ENCODE peak calls at places on chromosomes 6 and 20, in four cellular contexts. W, Q, P and X are unnamed samples.

GRCh38 chr6:51552400-51552799 is 535.0 kb downstream of the PKHD1 start:
- DNase-seq in Q (no peak), W (no peak), P (no peak), X (no peak)

GRCh38 chr6:135163440-135163738 is 17.7 kb upstream of the MYB start:
- DNase-seq in W (no peak), Q (no peak), P (no peak), X (no peak)

GRCh38 chr20:41969656-41970055 is 351.5 kb upstream of the CHD6 start:
- DNase-seq in Q (no peak), W (no peak), P (no peak), X (no peak)

GRCh38 chr6:149289966-149290365 is 27.5 kb upstream of the TAB2 start:
- DNase-seq in W (no peak), Q (no peak), P (no peak), X (no peak)

GRCh38 chr6:56652231-56652630 is 9.5 kb upstream of the DST start:
- DNase-seq in W (no peak), Q (no peak), P (no peak), X (no peak)

GRCh38 chr6:125252891-125253290 is 48.9 kb downstream of the HDDC2 start:
- DNase-seq in W (peak), P (no peak), Q (no peak), X (no peak)

GRCh38 chr6:108419934-108420609 is 125.2 kb downstream of the AFG1L start:
- DNase-seq in W (no peak), Q (no peak), P (no peak), X (no peak)

GRCh38 chr20:17875106-17875980 is 93.3 kb downstream of the SNX5 start:
- DNase-seq in W (no peak), P (no peak), Q (no peak), X (no peak)

GRCh38 chr6:50714487-50715379 is 1.4 kb downstream of the TFAP2D start:
- DNase-seq in Q (no peak), P (peak), W (peak), X (no peak)

GRCh38 chr6:161273752-161274487 is at the start of gene AGPAT4:
- DNase-seq in Q (peak), P (peak), W (peak), X (peak)

GRCh38 chr6:90256698-90257485 is 39.8 kb downstream of the BACH2 start:
- DNase-seq in P (no peak), Q (no peak), W (no peak), X (no peak)

GRCh38 chr20:55424968-55425367 is 580.4 kb downstream of the CBLN4 start:
- DNase-seq in W (no peak), P (no peak), Q (no peak), X (no peak)

GRCh38 chr20:3164043-3164762 is 4.5 kb upstream of the FASTKD5 start:
- DNase-seq in Q (no peak), W (no peak), P (no peak), X (no peak)

GRCh38 chr20:21191839-21192238 is 66.0 kb downstream of the KIZ start:
- DNase-seq in W (peak), Q (no peak), P (peak), X (no peak)
- TF ChIP-seq CTCF in W (no peak), Q (no peak), P (no peak), X (no peak)

GRCh38 chr6:28491984-28492317 is 23.6 kb downstream of the GPX6 start:
- DNase-seq in Q (no peak), W (no peak), P (no peak), X (no peak)

GRCh38 chr6:28501259-28501658 is 14.3 kb downstream of the GPX6 start:
- DNase-seq in W (no peak), Q (no peak), P (no peak), X (no peak)

GRCh38 chr6:28497893-28498292 is 17.7 kb downstream of the GPX6 start:
- DNase-seq in P (no peak), W (no peak), Q (no peak), X (no peak)

GRCh38 chr6:28497306-28497705 is 18.3 kb downstream of the GPX6 start:
- DNase-seq in W (no peak), P (no peak), Q (no peak), X (no peak)

GRCh38 chr6:28496099-28496779 is 19.4 kb downstream of the GPX6 start:
- DNase-seq in P (no peak), W (no peak), Q (no peak), X (no peak)
- TF ChIP-seq CTCF in P (no peak), W (peak), Q (peak), X (no peak)

GRCh38 chr6:5378331-5378730 is 117.0 kb downstream of the FARS2 start:
- DNase-seq in Q (no peak), W (peak), P (no peak), X (no peak)
- TF ChIP-seq CTCF in Q (no peak), W (no peak), P (no peak), X (no peak)

DNA sequence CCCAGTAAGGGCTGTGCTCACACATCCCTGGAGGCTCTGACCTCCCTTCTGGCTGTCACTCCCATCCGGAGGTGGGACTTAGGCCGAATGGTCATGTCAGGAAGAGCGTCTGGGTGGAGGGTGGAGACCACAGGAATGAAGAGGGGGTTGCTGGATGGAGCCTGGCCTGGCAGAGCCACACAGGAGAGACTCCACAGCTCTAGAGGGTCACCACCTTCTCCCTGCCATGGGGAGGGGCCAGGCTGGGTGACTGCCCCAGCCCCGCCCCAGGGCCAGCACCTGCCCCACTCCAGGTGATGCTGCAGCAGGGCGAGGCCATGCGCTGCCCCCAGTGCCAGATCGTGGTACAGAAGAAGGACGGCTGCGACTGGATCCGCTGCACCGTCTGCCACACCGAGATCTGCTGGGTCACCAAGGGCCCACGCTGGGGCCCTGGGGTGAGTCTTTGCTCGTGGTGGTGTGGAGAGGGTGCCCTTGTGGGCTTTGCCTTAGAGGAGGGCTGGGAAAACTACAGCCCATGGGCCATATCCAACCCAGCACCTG is 20.6 kb downstream of the RBCK1 start:
- DNase-seq in P (peak), Q (no peak), W (no peak), X (no peak)
- TF ChIP-seq CTCF in P (no peak), Q (no peak), W (no peak), X (no peak)

GRCh38 chr6:87724994-87725811 is 23.2 kb upstream of the AKIRIN2 start:
- DNase-seq in P (no peak), W (no peak), Q (no peak), X (no peak)

GRCh38 chr6:87728706-87729105 is 26.7 kb upstream of the AKIRIN2 start:
- DNase-seq in P (no peak), W (no peak), Q (no peak), X (no peak)

GRCh38 chr6:87731080-87731479 is 29.0 kb upstream of the AKIRIN2 start:
- DNase-seq in Q (no peak), W (no peak), P (no peak), X (no peak)

GRCh38 chr6:87731818-87732661 is 30.0 kb upstream of the AKIRIN2 start:
- DNase-seq in Q (no peak), W (no peak), P (no peak), X (no peak)

GRCh38 chr6:87730310-87730709 is 28.3 kb upstream of the AKIRIN2 start:
- DNase-seq in P (no peak), W (no peak), Q (no peak), X (no peak)
- TF ChIP-seq CTCF in P (no peak), W (no peak), Q (no peak), X (no peak)

GRCh38 chr20:10434832-10435812 is at the start of gene SLX4IP:
- DNase-seq in W (peak), Q (peak), P (peak), X (peak)

GRCh38 chr20:10432079-10432478 is 1.9 kb downstream of the MKKS start:
- DNase-seq in W (no peak), Q (no peak), P (no peak), X (no peak)

GRCh38 chr20:10434467-10434831 is 427 bp upstream of the MKKS start:
- DNase-seq in P (peak), Q (peak), W (peak), X (peak)

GRCh38 chr20:10433014-10433622 is 904 bp downstream of the MKKS start:
- DNase-seq in W (peak), Q (no peak), P (no peak), X (no peak)

DNA sequence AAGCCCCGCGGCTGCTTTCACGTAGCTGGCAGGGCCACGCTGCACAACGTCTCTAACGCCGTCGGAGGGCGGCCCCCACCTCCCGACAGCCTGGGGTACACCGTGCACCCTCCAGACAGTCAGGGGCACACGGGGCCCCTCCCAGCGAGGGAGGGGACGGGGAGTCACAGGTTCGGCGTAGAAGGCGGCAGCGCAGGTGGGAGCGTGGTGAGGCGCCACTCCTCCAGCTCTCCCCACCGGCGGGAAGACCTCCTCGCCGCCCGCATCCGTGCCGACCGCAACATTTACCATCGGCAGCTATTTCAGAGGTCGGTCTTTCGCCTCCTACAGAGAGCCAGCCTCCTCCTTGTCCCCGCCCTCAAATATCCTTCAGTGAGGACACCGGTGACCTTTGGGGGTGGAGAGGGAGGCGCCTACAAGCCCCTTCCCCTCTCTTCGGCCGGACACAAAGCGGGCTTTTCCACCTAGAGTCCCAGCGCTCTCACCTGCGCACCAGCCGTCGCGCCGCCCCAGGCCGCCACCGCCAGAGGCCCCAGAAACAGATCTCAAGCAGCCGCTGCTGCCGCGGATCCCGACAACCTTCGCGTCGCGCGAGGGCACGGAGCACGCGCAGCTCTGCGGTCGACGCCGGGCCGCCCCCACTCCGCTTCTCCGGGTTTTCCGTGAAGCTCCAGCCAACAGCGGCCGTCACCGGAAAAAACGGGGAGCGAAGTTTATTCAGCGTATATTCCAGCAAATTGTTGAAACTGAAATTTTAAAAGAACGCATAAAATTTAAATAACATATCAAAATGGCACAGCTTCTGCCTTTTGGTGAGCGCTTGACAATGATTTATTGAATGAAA is at the start of gene MKKS:
- DNase-seq in P (peak), Q (peak), W (peak), X (peak)
- TF ChIP-seq CTCF in P (no peak), Q (no peak), W (peak), X (no peak)

GRCh38 chr20:12594410-12595130 is 414.2 kb upstream of the SPTLC3 start:
- DNase-seq in W (no peak), P (no peak), Q (no peak), X (no peak)
- TF ChIP-seq CTCF in W (no peak), P (no peak), Q (no peak), X (no peak)

GRCh38 chr6:4957521-4958231 is 46.2 kb downstream of the RPP40 start:
- DNase-seq in W (peak), P (peak), Q (no peak), X (no peak)
- TF ChIP-seq CTCF in W (peak), P (peak), Q (peak), X (no peak)

GRCh38 chr6:16243055-16243454 is 4.7 kb downstream of the GMPR start:
- DNase-seq in Q (no peak), W (no peak), P (no peak), X (no peak)

GRCh38 chr6:16243664-16244063 is 5.3 kb downstream of the GMPR start:
- DNase-seq in P (no peak), W (no peak), Q (no peak), X (no peak)

GRCh38 chr6:16248271-16248670 is 9.9 kb downstream of the GMPR start:
- DNase-seq in Q (no peak), P (no peak), W (peak), X (no peak)

GRCh38 chr6:16244446-16244845 is 6.1 kb downstream of the GMPR start:
- DNase-seq in P (no peak), Q (no peak), W (no peak), X (no peak)

GRCh38 chr6:16244869-16245451 is 6.6 kb downstream of the GMPR start:
- DNase-seq in W (peak), P (no peak), Q (no peak), X (no peak)
- TF ChIP-seq CTCF in W (no peak), P (no peak), Q (no peak), X (no peak)

GRCh38 chr6:85465762-85466161 is 15.9 kb downstream of the NT5E start:
- DNase-seq in W (no peak), P (no peak), Q (no peak), X (no peak)

GRCh38 chr6:85464722-85465150 is 14.9 kb downstream of the NT5E start:
- DNase-seq in W (no peak), Q (no peak), P (no peak), X (no peak)

GRCh38 chr6:85463621-85464259 is 13.9 kb downstream of the NT5E start:
- DNase-seq in W (no peak), Q (no peak), P (no peak), X (no peak)

GRCh38 chr6:85462673-85463072 is 12.8 kb downstream of the NT5E start:
- DNase-seq in W (no peak), Q (no peak), P (no peak), X (no peak)

DNA sequence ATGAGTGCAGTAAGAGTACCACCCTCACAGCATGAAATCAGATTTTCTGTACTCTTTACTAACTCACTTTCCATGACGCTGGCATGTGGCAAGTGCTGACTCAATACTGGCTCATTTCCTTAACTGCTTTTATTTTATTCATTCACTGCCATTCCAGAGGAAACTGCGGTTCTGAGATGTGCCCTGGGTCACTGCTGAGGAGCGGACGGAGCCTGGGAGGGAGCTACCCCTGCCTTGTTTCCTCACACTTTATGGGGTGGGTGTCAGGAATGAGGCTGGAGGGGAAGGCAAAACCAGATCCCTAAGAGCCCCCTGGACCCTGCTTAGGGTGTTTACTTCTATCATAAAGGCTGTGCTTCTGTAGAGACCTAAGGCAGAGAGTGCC is 14.4 kb downstream of the NT5E start:
- DNase-seq in W (no peak), P (no peak), Q (no peak), X (no peak)
- TF ChIP-seq CTCF in W (no peak), P (no peak), Q (no peak), X (no peak)